ENCODE peak calls at places on chromosomes 4 and X, in seven cellular contexts. V is stromal cell of bone marrow, K is SJSA1, R is NAMALWA, Z is G401, D is WTC11, C is kidney epithelial cell. L is an unnamed sample.

GRCh38 chrX:136495043-136495442 is 2.3 kb upstream of the HTATSF1 start:
- DNase-seq in K (no peak), R (no peak), D (no peak), Z (no peak), V (no peak), C (no peak), L (no peak)

GRCh38 chr4:27775156-27775555 is 914.5 kb downstream of the STIM2 start:
- DNase-seq in K (no peak), Z (no peak), D (no peak), C (no peak), V (no peak), R (no peak), L (no peak)

GRCh38 chrX:53716328-53717088 is 30.0 kb upstream of the HUWE1 start:
- DNase-seq in K (no peak), D (no peak), C (no peak), Z (no peak), V (no peak), R (peak), L (no peak)

GRCh38 chr4:47531241-47531953 is 46.3 kb downstream of the ATP10D start:
- DNase-seq in K (peak), Z (no peak), C (peak), R (no peak), V (peak), D (no peak), L (peak)

GRCh38 chr4:168451331-168451730 is 29.0 kb downstream of the DDX60L start:
- DNase-seq in C (no peak), R (no peak), K (no peak), V (no peak), Z (no peak), D (no peak), L (no peak)

GRCh38 chr4:158300012-158300411 is 89.7 kb downstream of the TMEM144 start:
- DNase-seq in C (no peak), V (no peak), R (no peak), Z (no peak), D (no peak), K (no peak), L (no peak)

GRCh38 chr4:121448231-121448630 is 67.4 kb upstream of the QRFPR start:
- DNase-seq in Z (no peak), V (no peak), K (no peak), D (no peak), C (no peak), R (no peak), L (no peak)

GRCh38 chr4:79673898-79674297 is 265.9 kb upstream of the GK2 start:
- DNase-seq in D (no peak), R (no peak), K (no peak), V (no peak), Z (no peak), C (no peak), L (no peak)

GRCh38 chr4:22504931-22505330 is 10.9 kb downstream of the ADGRA3 start:
- DNase-seq in Z (no peak), C (no peak), V (no peak), K (no peak), R (no peak), D (no peak), L (no peak)

GRCh38 chrX:154696328-154697045 is 43.1 kb upstream of the CTAG2 start:
- DNase-seq in V (peak), K (no peak), R (no peak), D (no peak), C (no peak), Z (no peak), L (no peak)

GRCh38 chr4:185716008-185716976 is 95.7 kb downstream of the SORBS2 start:
- DNase-seq in D (no peak), Z (peak), R (no peak), K (no peak), V (no peak), C (no peak), L (no peak)

GRCh38 chrX:147405764-147406163 is 506.0 kb upstream of the FMR1 start:
- DNase-seq in D (no peak), R (no peak), K (no peak), C (no peak), V (no peak), Z (no peak), L (no peak)

L was measured in iPS-NIHi11.